ENCODE peak calls at places on chromosome 5, in six cellular contexts. K is heart left ventricle; G is left cardiac atrium; B is stimulated activated naive CD8-positive, alpha-beta T cell treated with anti-CD3 and anti-CD28 coated beads, Interleukin-15, amount 100 ng/mL, for 72 hours; D is GM12878; Y is esophagus mucosa. Z is an unnamed sample.

GRCh38 chr5:71475788-71476384 is 20.4 kb downstream of the BDP1 start:
- ATAC-seq in K (no peak), G (no peak), B (peak; percentile 64), D (peak; percentile 91), Y (no peak), Z (peak; percentile 64)

GRCh38 chr5:92369587-92369986 is 986.5 kb upstream of the ARRDC3 start:
- ATAC-seq in K (no peak), G (no peak), B (no peak), D (no peak), Y (no peak), Z (no peak)

GRCh38 chr5:145848854-145849253 is 13.7 kb upstream of the PRELID2 start:
- ATAC-seq in K (no peak), G (no peak), B (no peak), D (no peak), Y (peak; percentile 71), Z (peak; percentile 26)

GRCh38 chr5:167754501-167754941 is 536.9 kb upstream of the WWC1 start:
- ATAC-seq in K (no peak), G (no peak), B (no peak), D (no peak), Y (no peak), Z (no peak)

GRCh38 chr5:87027570-87027969 is 240.1 kb upstream of the RASA1 start:
- ATAC-seq in K (no peak), G (no peak), B (no peak), D (no peak), Y (no peak), Z (peak; percentile 24)

GRCh38 chr5:78260771-78261170 is 33.7 kb downstream of the AP3B1 start:
- ATAC-seq in K (no peak), G (no peak), B (no peak), D (no peak), Y (no peak), Z (no peak)

GRCh38 chr5:168694289-168694688 is 115.1 kb upstream of the PANK3 start:
- ATAC-seq in K (no peak), G (no peak), B (no peak), D (no peak), Y (no peak), Z (no peak)

GRCh38 chr5:127959152-127959764 is 124.3 kb upstream of the SLC12A2 start:
- ATAC-seq in K (no peak), G (no peak), B (no peak), D (no peak), Y (peak; percentile 77), Z (no peak)

GRCh38 chr5:88952344-88952743 is 69.4 kb upstream of the MEF2C start:
- ATAC-seq in K (no peak), G (peak; percentile 59), B (no peak), D (no peak), Y (no peak), Z (no peak)

GRCh38 chr5:96742519-96742918 is 65.2 kb downstream of the ERAP1 start:
- ATAC-seq in K (no peak), G (no peak), B (no peak), D (no peak), Y (no peak), Z (no peak)

GRCh38 chr5:1337490-1338195 is 7.3 kb downstream of the CLPTM1L start:
- ATAC-seq in K (no peak), G (no peak), B (no peak), D (no peak), Y (no peak), Z (no peak)

GRCh38 chr5:16896767-16897166 is 39.3 kb downstream of the MYO10 start:
- ATAC-seq in K (no peak), G (no peak), B (no peak), D (no peak), Y (no peak), Z (no peak)

GRCh38 chr5:62256161-62257017 is 49.6 kb upstream of the KIF2A start:
- ATAC-seq in K (no peak), G (no peak), B (peak; percentile 82), D (peak; percentile 81), Y (peak; percentile 55), Z (peak; percentile 80)

GRCh38 chr5:174991807-174992308 is 267.5 kb downstream of the MSX2 start:
- ATAC-seq in K (no peak), G (no peak), B (no peak), D (no peak), Y (no peak), Z (no peak)